ENCODE peak calls at places on chromosomes 1 and 21, in seven cellular contexts. H is A549, R is fibroblast of lung, I is COLO829, T is neural crest cell, N is astrocyte of the hippocampus, W is HS-27A. Q is an unnamed sample.

GRCh38 chr1:53410100-53410541 is 49.1 kb upstream of the DMRTB1 start:
- DNase-seq in R (no peak), T (peak), N (no peak), W (no peak), I (no peak), H (no peak), Q (no peak)

GRCh38 chr1:221366495-221367095 is 375.3 kb downstream of the DUSP10 start:
- DNase-seq in I (no peak), T (no peak), N (no peak), H (no peak), R (no peak), W (no peak), Q (no peak)

GRCh38 chr1:29972664-29973063 is 736.3 kb downstream of the PTPRU start:
- DNase-seq in W (no peak), R (no peak), T (no peak), H (no peak), N (no peak), I (no peak), Q (no peak)

GRCh38 chr1:36093919-36094318 is 5.2 kb downstream of the ADPRS start:
- DNase-seq in N (no peak), T (no peak), I (no peak), R (no peak), H (no peak), W (no peak), Q (no peak)

GRCh38 chr21:32599146-32599925 is 12.8 kb downstream of the CFAP298 start:
- DNase-seq in T (no peak), N (peak), W (no peak), I (no peak), R (no peak), H (no peak), Q (no peak)

GRCh38 chr1:34870395-34870794 is 10.8 kb upstream of the SMIM12 start:
- DNase-seq in R (no peak), N (no peak), H (no peak), W (no peak), I (no peak), T (no peak), Q (no peak)

GRCh38 chr1:61141288-61142044 is 59.1 kb downstream of the NFIA start:
- DNase-seq in T (no peak), R (peak), N (peak), W (no peak), I (peak), H (peak), Q (no peak)

GRCh38 chr1:117231748-117232373 is 21.1 kb upstream of the VTCN1 start:
- DNase-seq in T (no peak), W (no peak), N (peak), I (no peak), H (no peak), R (no peak), Q (no peak)

GRCh38 chr1:205360166-205360565 is 3.4 kb upstream of the KLHDC8A start:
- DNase-seq in W (no peak), T (no peak), H (no peak), N (no peak), I (no peak), R (no peak), Q (no peak)

GRCh38 chr1:159917533-159917932 is 7.8 kb downstream of the TAGLN2 start:
- DNase-seq in I (no peak), R (no peak), W (no peak), N (no peak), H (no peak), T (no peak), Q (no peak)

GRCh38 chr1:14055442-14056225 is 355.6 kb downstream of the PRDM2 start:
- DNase-seq in R (peak), T (no peak), H (no peak), I (peak), N (peak), W (no peak), Q (no peak)

GRCh38 chr1:23403038-23403336 is 21.6 kb downstream of the TCEA3 start:
- DNase-seq in I (peak), T (no peak), N (peak), H (peak), W (peak), R (peak), Q (no peak)

GRCh38 chr1:191993549-191993948 is 164.7 kb upstream of the RGS18 start:
- DNase-seq in N (peak), R (peak), H (peak), I (peak), T (no peak), W (peak), Q (no peak)

GRCh38 chr1:223716302-223716862 is 4.0 kb downstream of the CAPN2 start:
- DNase-seq in R (no peak), I (no peak), T (no peak), W (no peak), H (no peak), N (no peak), Q (no peak)

GRCh38 chr1:247496581-247497285 is 38.8 kb upstream of the OR2B11 start:
- DNase-seq in I (no peak), H (no peak), R (no peak), N (peak), T (no peak), W (no peak), Q (no peak)

Q was measured in right atrium auricular region.